ENCODE peak calls at places on chromosome 21, in six cellular contexts. G is HepG2, U is NT2/D1, Z is GM12878, N is H1, L is K562. Q is an unnamed sample.

GRCh38 chr21:34351786-34352241 is 12.0 kb upstream of the KCNE2 start:
- DNase-seq in G (peak; percentile 80), N (no peak), Z (peak; percentile 28), L (peak; percentile 66), U (peak; percentile 62), Q (peak; percentile 48)

GRCh38 chr21:32378956-32379355 is 13.9 kb downstream of the URB1 start:
- DNase-seq in N (no peak), L (no peak), U (no peak), G (no peak), Z (no peak), Q (no peak)

GRCh38 chr21:44916965-44917364 is 3.7 kb downstream of the ITGB2 start:
- DNase-seq in N (no peak), U (no peak), Z (no peak), G (no peak), L (no peak), Q (no peak)

GRCh38 chr21:21000576-21001175 is 2.5 kb downstream of the NCAM2 start:
- DNase-seq in L (no peak), N (no peak), G (no peak), Z (no peak), U (no peak), Q (no peak)

GRCh38 chr21:33121715-33122475 is 52.0 kb downstream of the OLIG1 start:
- DNase-seq in U (no peak), G (no peak), N (no peak), Z (no peak), L (peak; percentile 95), Q (peak; percentile 72)

GRCh38 chr21:41482321-41482720 is 25.6 kb downstream of the TMPRSS2 start:
- DNase-seq in L (no peak), G (no peak), Z (no peak), N (no peak), U (no peak), Q (no peak)

GRCh38 chr21:19130379-19131028 is 726.9 kb upstream of the TMPRSS15 start:
- DNase-seq in Z (no peak), N (no peak), L (no peak), U (no peak), G (no peak), Q (no peak)

GRCh38 chr21:35198004-35198403 is 148.9 kb upstream of the RUNX1 start:
- DNase-seq in L (no peak), N (no peak), Z (no peak), G (no peak), U (no peak), Q (peak; percentile 64)

GRCh38 chr21:33443174-33443573 is 36.6 kb downstream of the TMEM50B start:
- DNase-seq in Z (no peak), L (no peak), U (no peak), N (no peak), G (no peak), Q (no peak)

GRCh38 chr21:44812640-44813039 is 5.2 kb downstream of the SUMO3 start:
- DNase-seq in Z (no peak), G (no peak), L (no peak), U (no peak), N (no peak), Q (no peak)

GRCh38 chr21:44261675-44262295 is at the start of gene DNMT3L:
- DNase-seq in N (no peak), U (no peak), Z (no peak), L (peak; percentile 56), G (no peak), Q (no peak)

GRCh38 chr21:30563072-30563471 is 2.0 kb upstream of the KRTAP19-7 start:
- DNase-seq in N (no peak), G (no peak), U (no peak), Z (no peak), L (no peak), Q (no peak)

GRCh38 chr21:32949701-32950100 is 76.0 kb upstream of the OLIG2 start:
- DNase-seq in U (no peak), N (no peak), G (no peak), L (no peak), Z (no peak), Q (no peak)

GRCh38 chr21:31604591-31605190 is 54.8 kb upstream of the SOD1 start:
- DNase-seq in G (peak; percentile 41), L (peak; percentile 68), N (peak; percentile 46), U (peak; percentile 79), Z (peak; percentile 19), Q (peak; percentile 45)

GRCh38 chr21:32320726-32321125 is 22.1 kb downstream of the MRAP start:
- DNase-seq in L (no peak), U (no peak), N (no peak), Z (no peak), G (no peak), Q (no peak)

GRCh38 chr21:18041012-18041411 is 203.6 kb upstream of the CHODL start:
- DNase-seq in Z (no peak), U (peak; percentile 55), G (peak; percentile 45), N (no peak), L (no peak), Q (no peak)

GRCh38 chr21:32426592-32427051 is 14.1 kb downstream of the EVA1C start:
- DNase-seq in N (no peak), G (peak; percentile 23), Z (no peak), L (peak; percentile 6), U (no peak), Q (no peak)

GRCh38 chr21:26732442-26733221 is 112.6 kb downstream of the ADAMTS1 start:
- DNase-seq in L (no peak), N (peak; percentile 34), G (peak; percentile 6), U (peak; percentile 64), Z (no peak), Q (no peak)

GRCh38 chr21:34865922-34866271 is 183.2 kb downstream of the RUNX1 start:
- DNase-seq in N (peak; percentile 87), G (peak; percentile 16), L (no peak), Z (peak; percentile 74), U (peak; percentile 97), Q (no peak)

GRCh38 chr21:15063821-15064575 is 802 bp downstream of the NRIP1 start:
- DNase-seq in L (peak; percentile 52), Z (no peak), U (no peak), G (no peak), N (no peak), Q (no peak)

GRCh38 chr21:33945652-33946270 is 30.2 kb upstream of the ATP5PO start:
- DNase-seq in G (no peak), N (no peak), U (no peak), Z (no peak), L (peak; percentile 60), Q (no peak)

GRCh38 chr21:41207401-41208388 is 39.7 kb downstream of the BACE2 start:
- DNase-seq in G (peak; percentile 3), U (no peak), N (no peak), L (no peak), Z (no peak), Q (no peak)

GRCh38 chr21:14050121-14050520 is 160.6 kb downstream of the LIPI start:
- DNase-seq in L (no peak), G (no peak), Z (no peak), N (no peak), U (no peak), Q (no peak)

GRCh38 chr21:44454747-44455523 is at the start of gene LRRC3:
- DNase-seq in N (peak; percentile 97), Z (peak; percentile 1), G (peak; percentile 82), U (peak; percentile 97), L (peak; percentile 96), Q (peak; percentile 73)

GRCh38 chr21:31252091-31252490 is 92.0 kb downstream of the TIAM1 start:
- DNase-seq in N (no peak), G (no peak), Z (no peak), L (no peak), U (no peak), Q (no peak)

GRCh38 chr21:32705901-32706300 is 21.9 kb downstream of the SYNJ1 start:
- DNase-seq in L (no peak), Z (no peak), U (no peak), G (no peak), N (no peak), Q (no peak)

DNA sequence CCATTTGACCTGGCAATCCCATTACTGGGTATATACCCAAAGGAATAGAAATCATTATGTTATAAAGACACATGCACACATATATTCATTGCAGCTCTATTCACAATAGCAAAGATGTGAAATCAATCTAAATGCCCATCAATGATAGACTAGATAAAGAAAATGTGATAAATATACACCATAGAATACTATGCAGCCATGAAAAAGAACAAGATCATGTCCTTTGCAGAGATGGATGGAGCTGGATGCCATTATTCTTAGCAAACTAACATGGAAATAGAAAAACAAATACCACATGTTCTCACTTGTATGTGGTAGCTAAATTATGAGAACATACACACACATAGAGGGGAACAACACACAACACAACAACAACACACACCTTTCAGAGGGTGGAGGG is 248.5 kb downstream of the PCP4 start:
- DNase-seq in U (no peak), L (no peak), Z (no peak), G (no peak), N (no peak), Q (no peak)
- TF ChIP-seq ZNF274 in U (no peak), L (no peak), Z (no peak), G (no peak), N (no peak), Q (no peak)

GRCh38 chr21:42655797-42656770 is 2.7 kb downstream of the PDE9A start:
- DNase-seq in N (no peak), Z (no peak), G (no peak), L (no peak), U (no peak), Q (no peak)

GRCh38 chr21:42658320-42659105 is 5.1 kb downstream of the PDE9A start:
- DNase-seq in G (no peak), L (no peak), Z (no peak), N (no peak), U (no peak), Q (no peak)

GRCh38 chr21:42656872-42657271 is 3.5 kb downstream of the PDE9A start:
- DNase-seq in U (no peak), Z (no peak), N (no peak), G (no peak), L (no peak), Q (no peak)

GRCh38 chr21:42659416-42660117 is 6.1 kb downstream of the PDE9A start:
- DNase-seq in U (no peak), L (no peak), G (no peak), N (no peak), Z (no peak), Q (no peak)

GRCh38 chr21:42657676-42658319 is 4.4 kb downstream of the PDE9A start:
- DNase-seq in U (no peak), G (no peak), Z (no peak), N (no peak), L (no peak), Q (no peak)
- TF ChIP-seq ZNF274 in U (no peak), G (no peak), Z (no peak), N (no peak), L (no peak), Q (no peak)

DNA sequence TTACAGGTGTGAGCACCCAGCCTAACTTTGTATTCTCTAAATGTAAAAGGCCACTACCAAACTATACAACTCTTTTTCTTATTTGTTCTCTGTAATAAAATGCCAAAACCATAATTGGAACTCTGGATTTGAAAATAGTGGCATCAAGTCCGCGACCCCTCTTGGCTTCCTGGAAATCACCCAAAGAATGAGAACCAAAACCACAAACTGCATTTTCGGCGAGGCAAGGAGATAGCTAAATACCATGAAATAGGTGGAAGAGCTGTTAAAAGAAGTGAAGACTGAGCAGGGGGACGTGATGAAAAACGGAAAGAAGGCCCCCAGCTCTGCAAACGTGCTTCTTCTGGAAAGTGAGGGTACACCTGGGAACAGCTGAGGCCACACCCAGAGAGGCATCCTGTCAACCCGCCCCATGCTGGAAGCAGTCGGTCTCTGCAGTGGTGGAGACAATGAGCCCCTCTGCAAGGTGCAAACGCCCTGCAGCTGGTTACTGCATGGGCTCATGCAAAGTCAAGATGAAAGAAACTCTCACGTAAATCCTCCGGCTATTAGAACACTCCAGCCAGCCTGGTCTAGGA is 22.5 kb downstream of the VPS26C start:
- DNase-seq in L (no peak), U (no peak), N (no peak), G (no peak), Z (no peak), Q (no peak)
- TF ChIP-seq ZNF274 in L (no peak), U (no peak), N (no peak), G (no peak), Z (no peak), Q (no peak)

GRCh38 chr21:36654341-36654740 is 44.6 kb upstream of the SIM2 start:
- DNase-seq in Z (no peak), U (no peak), N (no peak), L (no peak), G (no peak), Q (no peak)
- TF ChIP-seq ZNF274 in Z (no peak), U (no peak), N (no peak), L (no peak), G (no peak), Q (no peak)

Q was measured in HCT116.